ENCODE peak calls at places on chromosomes 6 and 20, in five cellular contexts. T, K, B, L and G are unnamed samples.

GRCh38 chr20:40223818-40224217 is 465.2 kb downstream of the MAFB start:
- DNase-seq in T (no peak), K (no peak), B (no peak), L (no peak), G (no peak)

GRCh38 chr6:158066161-158066781 is 84.6 kb downstream of the SYNJ2 start:
- DNase-seq in T (no peak), K (no peak), B (no peak), L (no peak), G (no peak)

GRCh38 chr6:87742106-87742505 is 40.1 kb upstream of the AKIRIN2 start:
- DNase-seq in T (no peak), K (no peak), B (no peak), L (no peak), G (no peak)

GRCh38 chr6:46927066-46927465 is 5.3 kb upstream of the ADGRF5 start:
- DNase-seq in T (no peak), K (peak; percentile 17), B (no peak), L (no peak), G (no peak)

GRCh38 chr6:137707590-137708360 is 159.3 kb upstream of the TNFAIP3 start:
- DNase-seq in T (peak; percentile 86), K (peak; percentile 83), B (peak; percentile 45), L (peak; percentile 24), G (no peak)

GRCh38 chr20:64133951-64134407 is 26.6 kb upstream of the NPBWR2 start:
- DNase-seq in T (no peak), K (no peak), B (no peak), L (no peak), G (no peak)

GRCh38 chr20:50842821-50843220 is 48.0 kb downstream of the BCAS4 start:
- DNase-seq in T (no peak), K (peak; percentile 85), B (no peak), L (no peak), G (no peak)

GRCh38 chr6:9620687-9621086 is 794.2 kb downstream of the TFAP2A start:
- DNase-seq in T (no peak), K (no peak), B (no peak), L (no peak), G (no peak)

GRCh38 chr20:33005132-33005566 is 916 bp upstream of the SUN5 start:
- DNase-seq in T (peak; percentile 15), K (peak; percentile 47), B (peak; percentile 50), L (no peak), G (no peak)

GRCh38 chr6:87029711-87030314 is 65.1 kb downstream of the CGA start:
- DNase-seq in T (peak; percentile 72), K (peak; percentile 69), B (no peak), L (peak; percentile 8), G (no peak)

GRCh38 chr20:56400001-56400640 is 7.7 kb downstream of the CSTF1 start:
- DNase-seq in T (peak; percentile 84), K (peak; percentile 87), B (no peak), L (peak; percentile 52), G (peak; percentile 55)

GRCh38 chr6:123338394-123338793 is 298.4 kb downstream of the TRDN start:
- DNase-seq in T (no peak), K (no peak), B (no peak), L (no peak), G (no peak)

GRCh38 chr20:4774209-4774608 is 52.5 kb downstream of the PRND start:
- DNase-seq in T (no peak), K (peak; percentile 42), B (no peak), L (no peak), G (no peak)

GRCh38 chr6:34230653-34231351 is 5.9 kb upstream of the HMGA1 start:
- DNase-seq in T (no peak), K (peak; percentile 97), B (no peak), L (no peak), G (no peak)

GRCh38 chr6:36616888-36617521 is 22.8 kb downstream of the SRSF3 start:
- DNase-seq in T (no peak), K (peak; percentile 45), B (no peak), L (no peak), G (no peak)

GRCh38 chr20:36207602-36208001 is 28.7 kb upstream of the AAR2 start:
- DNase-seq in T (no peak), K (no peak), B (no peak), L (no peak), G (no peak)

GRCh38 chr20:21099653-21100589 is 6.2 kb downstream of the LINC00237 start:
- DNase-seq in T (peak; percentile 4), K (peak; percentile 52), B (peak; percentile 52), L (no peak), G (peak; percentile 68)

GRCh38 chr20:52246366-52246765 is 54.8 kb upstream of the ZFP64 start:
- DNase-seq in T (no peak), K (no peak), B (no peak), L (no peak), G (no peak)

GRCh38 chr20:10504893-10505292 is 69.8 kb downstream of the SLX4IP start:
- DNase-seq in T (peak; percentile 21), K (no peak), B (no peak), L (no peak), G (no peak)

GRCh38 chr6:7417684-7418083 is 28.1 kb downstream of the RIOK1 start:
- DNase-seq in T (peak; percentile 48), K (no peak), B (no peak), L (no peak), G (no peak)

GRCh38 chr6:7414811-7415210 is 25.2 kb downstream of the RIOK1 start:
- DNase-seq in T (peak; percentile 94), K (peak; percentile 92), B (no peak), L (no peak), G (no peak)

GRCh38 chr6:7419065-7419464 is 29.5 kb downstream of the RIOK1 start:
- DNase-seq in T (peak; percentile 57), K (peak; percentile 28), B (no peak), L (no peak), G (no peak)

GRCh38 chr6:7421066-7421465 is 31.5 kb downstream of the RIOK1 start:
- DNase-seq in T (no peak), K (no peak), B (no peak), L (no peak), G (no peak)

DNA sequence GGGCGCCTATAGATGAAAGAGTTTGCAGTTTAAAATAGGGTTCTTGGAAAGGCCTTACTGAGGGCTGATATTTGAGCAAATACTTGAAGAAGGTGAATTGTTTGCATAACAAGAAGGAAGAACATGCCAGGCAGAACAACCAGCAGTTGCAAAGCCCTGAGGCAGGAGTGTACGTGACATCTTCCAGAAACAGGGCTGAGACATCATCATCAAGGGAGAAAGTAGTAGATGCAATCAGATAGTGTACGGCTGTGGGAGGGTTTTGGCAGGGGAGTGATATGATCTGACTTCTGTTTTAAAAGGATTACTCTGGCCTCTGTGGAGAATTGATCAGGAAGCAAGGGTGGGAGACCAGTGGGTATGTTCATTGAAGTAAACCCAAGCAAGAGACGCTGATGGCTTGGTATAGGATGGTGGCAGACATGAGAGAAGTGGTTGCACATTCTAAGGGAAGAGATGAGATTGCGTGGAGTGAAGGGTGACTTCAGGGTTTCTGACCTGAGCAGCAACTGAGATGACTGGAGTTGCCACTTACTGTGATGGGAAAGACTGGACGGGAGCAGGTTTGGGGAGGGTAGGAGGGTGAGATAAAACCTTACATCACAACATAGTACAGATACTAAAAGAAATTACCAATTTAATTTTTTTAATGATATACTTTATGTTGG is 28.8 kb downstream of the RIOK1 start:
- DNase-seq in T (peak; percentile 21), K (peak; percentile 97), B (no peak), L (no peak), G (no peak)
- H3K18ac ChIP-seq in T (peak overlapping the region; percentile 33), K (no peak overlapping the region), B (no peak overlapping the region), L (no peak overlapping the region), G (no peak overlapping the region)

DNA sequence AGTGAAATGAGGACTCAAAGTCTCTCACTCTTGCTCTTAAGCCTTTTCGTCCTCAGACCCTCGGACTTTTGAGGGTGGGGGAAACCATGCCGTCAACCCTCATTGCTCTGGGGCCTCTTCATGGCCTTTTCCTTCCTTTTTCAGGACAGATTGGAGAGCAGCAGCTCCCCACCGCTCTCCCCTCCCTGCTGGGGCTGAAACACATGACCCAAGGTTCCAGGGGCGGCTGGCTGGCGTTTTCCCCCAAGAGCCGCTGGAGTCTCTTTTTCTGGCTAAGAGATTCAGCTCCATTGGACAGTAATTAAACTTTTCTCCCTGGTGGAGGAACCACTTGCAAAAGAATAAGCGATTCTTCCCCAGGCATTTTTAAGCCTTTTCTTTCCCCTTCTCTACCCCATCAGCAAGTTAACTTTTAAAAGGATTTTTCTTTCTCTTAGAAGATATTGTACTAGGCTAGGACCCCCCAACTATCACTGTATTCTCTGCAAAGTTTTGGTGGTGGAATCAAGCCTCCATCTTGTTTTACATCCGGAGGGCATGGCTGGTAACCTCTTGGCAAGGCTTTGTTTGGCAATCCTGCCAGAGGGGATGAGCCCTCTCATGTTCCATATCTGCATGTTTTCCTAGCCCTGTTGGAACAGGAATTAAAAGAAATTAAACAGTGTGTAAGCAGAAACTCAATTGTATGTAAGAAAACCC is 100.9 kb upstream of the GPR6 start:
- DNase-seq in T (no peak), K (no peak), B (no peak), L (no peak), G (no peak)
- H3K18ac ChIP-seq in T (peak overlapping the region; percentile 74), K (no peak overlapping the region), B (no peak overlapping the region), L (no peak overlapping the region), G (no peak overlapping the region)

DNA sequence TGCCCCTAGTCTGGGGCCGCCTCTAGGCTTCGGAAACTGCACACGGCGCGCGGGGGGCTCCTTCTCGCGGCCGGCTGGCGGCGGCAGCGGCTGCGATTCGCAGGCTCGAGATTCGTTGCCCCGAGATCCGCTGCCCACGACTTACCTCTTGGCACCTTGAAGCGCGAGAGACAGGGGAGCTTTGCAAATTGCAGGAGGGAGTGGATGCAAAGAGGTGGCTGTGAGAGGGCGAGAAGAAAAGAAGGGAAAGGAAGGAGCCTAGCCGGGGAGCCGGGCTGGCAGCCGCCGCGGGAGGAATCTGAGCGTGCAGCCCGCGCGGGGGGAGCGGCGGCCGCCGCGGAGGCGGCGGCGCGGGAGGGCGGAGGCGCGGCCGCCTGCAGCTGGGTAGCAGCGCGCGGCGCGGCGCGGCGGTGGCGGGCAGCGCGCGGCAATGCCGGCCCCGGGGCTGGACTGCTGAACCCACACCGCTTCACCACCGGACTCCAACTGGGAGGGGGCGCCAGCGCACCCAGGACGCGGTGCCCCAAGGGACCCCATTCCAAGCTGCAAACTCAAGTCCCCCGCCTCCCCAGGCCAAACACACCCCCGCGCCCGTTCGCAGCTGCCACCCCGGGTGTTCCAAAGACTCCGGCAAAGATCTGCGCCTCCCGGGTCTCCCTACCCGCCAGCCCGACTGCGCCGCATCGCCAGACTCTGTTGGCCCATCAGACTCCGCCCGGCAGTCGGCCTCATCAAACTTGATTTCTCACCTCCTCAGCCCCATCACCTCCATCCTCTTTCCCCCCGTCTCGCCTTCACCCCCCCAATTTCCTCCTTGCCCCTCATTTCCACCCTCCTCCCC is 44.2 kb upstream of the SUPT3H start:
- DNase-seq in T (peak; percentile 67), K (peak; percentile 55), B (peak; percentile 52), L (peak; percentile 48), G (peak; percentile 71)
- H3K18ac ChIP-seq in T (peak overlapping the region; percentile 91), K (peak overlapping the region; percentile 86), B (no peak overlapping the region), L (peak overlapping the region; percentile 94), G (peak overlapping the region; percentile 32)

DNA sequence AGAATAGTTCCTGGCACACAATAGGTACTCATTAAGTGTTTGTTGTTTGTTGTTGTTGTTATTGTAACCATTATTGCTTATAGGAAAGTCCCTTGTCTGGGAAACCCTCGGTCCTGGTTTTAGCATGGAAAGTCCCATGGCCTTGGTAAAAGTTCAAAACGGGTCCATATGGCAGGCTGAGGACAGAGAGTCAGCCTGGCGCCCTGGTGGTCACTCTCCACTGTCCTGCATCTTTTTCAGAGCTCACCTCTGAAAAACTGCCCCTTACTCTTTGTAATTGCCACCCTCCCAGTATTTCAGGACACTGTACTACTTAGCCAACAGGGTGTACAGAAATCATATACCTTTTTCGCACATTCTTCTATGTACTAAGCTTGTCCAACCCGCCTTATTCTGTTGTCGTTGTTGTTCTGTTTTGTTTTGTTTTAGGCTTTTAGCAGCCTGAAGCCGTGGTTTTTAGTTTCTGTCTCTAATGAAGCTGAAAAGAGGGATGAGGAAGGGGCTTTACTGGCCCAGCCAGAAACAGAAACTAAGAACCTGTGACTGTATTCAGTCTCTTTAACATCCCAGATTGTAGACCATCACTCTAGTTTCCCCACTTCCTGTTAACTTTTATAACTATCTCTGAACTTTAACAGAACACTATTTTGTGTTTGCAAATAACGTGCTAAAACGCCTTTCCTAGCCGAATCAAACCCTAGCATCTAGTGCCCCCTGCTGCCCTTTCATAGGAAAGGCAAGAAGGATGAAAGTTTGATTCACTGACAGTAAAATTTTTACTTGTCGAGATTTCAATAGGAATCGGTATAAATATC is 7.6 kb upstream of the TMEM14A start:
- DNase-seq in T (peak; percentile 80), K (peak; percentile 83), B (no peak), L (peak; percentile 70), G (no peak)
- H3K18ac ChIP-seq in T (peak overlapping the region; percentile 44), K (no peak overlapping the region), B (no peak overlapping the region), L (no peak overlapping the region), G (no peak overlapping the region)